ENCODE peak calls at places on chromosomes 5 and 9, in six cellular contexts. D, W, I, V, Y and Q are unnamed samples.

GRCh38 chr9:2662496-2662895 is 40.9 kb downstream of the VLDLR start:
- DNase-seq in D (no peak), W (no peak), I (no peak), V (no peak), Y (no peak), Q (no peak)

GRCh38 chr5:33282696-33283095 is 158.1 kb upstream of the TARS1 start:
- DNase-seq in D (no peak), W (no peak), I (no peak), V (no peak), Y (no peak), Q (no peak)

GRCh38 chr5:154478224-154478565 is at the start of gene HAND1:
- DNase-seq in D (peak), W (no peak), I (no peak), V (peak), Y (no peak), Q (no peak)

GRCh38 chr5:41057231-41057630 is 13.9 kb downstream of the MROH2B start:
- DNase-seq in D (no peak), W (no peak), I (no peak), V (no peak), Y (no peak), Q (no peak)

GRCh38 chr9:131116281-131117101 is 8.9 kb upstream of the NUP214 start:
- DNase-seq in D (no peak), W (peak), I (no peak), V (no peak), Y (no peak), Q (no peak)

GRCh38 chr9:118594428-118594827 is 774.8 kb downstream of the BRINP1 start:
- DNase-seq in D (no peak), W (no peak), I (no peak), V (no peak), Y (no peak), Q (no peak)

GRCh38 chr9:31119882-31120481 is 1264.5 kb upstream of the ACO1 start:
- DNase-seq in D (peak), W (no peak), I (no peak), V (no peak), Y (peak), Q (no peak)

GRCh38 chr5:33843579-33843978 is 48.2 kb downstream of the ADAMTS12 start:
- DNase-seq in D (peak), W (no peak), I (no peak), V (no peak), Y (no peak), Q (no peak)

GRCh38 chr5:181243020-181243520 is 636 bp downstream of the RACK1 start:
- DNase-seq in D (no peak), W (no peak), I (no peak), V (no peak), Y (peak), Q (no peak)

GRCh38 chr9:135479469-135480052 is at the start of gene PPP1R26:
- DNase-seq in D (no peak), W (no peak), I (no peak), V (no peak), Y (no peak), Q (no peak)

GRCh38 chr5:80654054-80654390 is 430 bp upstream of the MSH3 start:
- DNase-seq in D (no peak), W (no peak), I (peak), V (peak), Y (peak), Q (no peak)

GRCh38 chr5:170745481-170746061 is 38.0 kb upstream of the GABRP start:
- DNase-seq in D (no peak), W (peak), I (no peak), V (no peak), Y (no peak), Q (no peak)

GRCh38 chr9:128254855-128255759 is 20.7 kb downstream of the GOLGA2 start:
- DNase-seq in D (no peak), W (no peak), I (no peak), V (peak), Y (peak), Q (no peak)

GRCh38 chr9:92763721-92764380 is 782 bp downstream of the BICD2 start:
- DNase-seq in D (no peak), W (no peak), I (no peak), V (no peak), Y (peak), Q (no peak)

GRCh38 chr9:124513374-124513994 is 6.3 kb upstream of the NR5A1 start:
- DNase-seq in D (no peak), W (no peak), I (no peak), V (no peak), Y (no peak), Q (no peak)

GRCh38 chr9:127224883-127225739 is 39.5 kb upstream of the GARNL3 start:
- DNase-seq in D (peak), W (peak), I (peak), V (peak), Y (peak), Q (no peak)

GRCh38 chr5:31442253-31442820 is 89.6 kb downstream of the DROSHA start:
- DNase-seq in D (no peak), W (no peak), I (no peak), V (no peak), Y (no peak), Q (peak)

GRCh38 chr9:134325813-134326753 is at the start of gene RXRA:
- DNase-seq in D (peak), W (no peak), I (no peak), V (peak), Y (peak), Q (peak)

GRCh38 chr9:2210201-2210600 is 195.1 kb downstream of the SMARCA2 start:
- DNase-seq in D (peak), W (no peak), I (no peak), V (no peak), Y (no peak), Q (no peak)

GRCh38 chr5:56680731-56681130 is 134.6 kb upstream of the MAP3K1 start:
- DNase-seq in D (no peak), W (no peak), I (no peak), V (no peak), Y (no peak), Q (no peak)

GRCh38 chr5:10366310-10367297 is 13.1 kb downstream of the MARCHF6 start:
- DNase-seq in D (peak), W (no peak), I (no peak), V (no peak), Y (no peak), Q (peak)

GRCh38 chr5:15243301-15244020 is 256.5 kb upstream of the FBXL7 start:
- DNase-seq in D (no peak), W (no peak), I (no peak), V (no peak), Y (no peak), Q (no peak)

GRCh38 chr5:157543825-157544622 is 31.6 kb downstream of the ADAM19 start:
- DNase-seq in D (no peak), W (no peak), I (no peak), V (no peak), Y (no peak), Q (peak)
- H3K4me3 ChIP-seq in D (no peak), W (no peak), I (peak), V (no peak), Y (no peak), Q (no peak)

DNA sequence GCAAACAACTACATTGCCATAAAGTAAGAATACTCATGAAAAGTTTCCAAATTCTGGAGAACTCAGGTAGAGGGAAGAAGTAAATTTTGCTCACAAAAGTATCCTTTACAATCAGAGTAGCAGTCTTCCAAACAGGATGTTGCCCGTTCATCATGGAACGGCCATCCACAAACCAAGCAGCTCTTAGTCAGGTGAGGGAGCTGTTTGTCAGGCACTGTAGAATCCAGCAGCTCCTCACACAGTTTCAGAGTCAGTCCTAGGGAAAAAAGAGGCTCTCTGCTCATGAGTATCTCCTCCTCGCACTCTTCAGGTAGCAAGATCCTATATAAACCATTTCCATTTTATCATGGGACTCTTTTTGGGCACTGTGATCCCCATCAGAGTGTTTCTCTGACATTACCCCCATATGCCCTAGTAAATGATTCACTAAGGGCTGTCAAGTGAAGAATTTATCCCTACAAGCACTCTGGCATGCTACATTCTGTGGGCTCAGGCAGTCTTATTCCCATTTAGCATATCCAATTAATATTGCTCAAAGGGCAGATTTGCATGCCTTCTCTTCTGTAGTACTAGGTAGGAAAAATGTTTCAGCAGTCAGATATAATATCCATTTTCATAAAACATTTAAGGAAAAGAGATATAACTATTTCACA is 97.9 kb downstream of the WDR41 start:
- DNase-seq in D (no peak), W (no peak), I (no peak), V (no peak), Y (no peak), Q (no peak)
- TF ChIP-seq CTCF in D (no peak), W (no peak), I (no peak), V (no peak), Y (no peak), Q (no peak)

GRCh38 chr5:148829734-148830133 is 3.3 kb downstream of the ADRB2 start:
- DNase-seq in D (peak), W (no peak), I (no peak), V (no peak), Y (no peak), Q (no peak)

GRCh38 chr5:148828461-148829247 is 2.2 kb downstream of the ADRB2 start:
- DNase-seq in D (peak), W (no peak), I (no peak), V (no peak), Y (peak), Q (no peak)

GRCh38 chr5:148829248-148829594 is 2.8 kb downstream of the ADRB2 start:
- DNase-seq in D (no peak), W (no peak), I (no peak), V (no peak), Y (no peak), Q (no peak)

GRCh38 chr5:148826082-148826971 is at the start of gene ADRB2:
- DNase-seq in D (peak), W (peak), I (peak), V (peak), Y (peak), Q (peak)

DNA sequence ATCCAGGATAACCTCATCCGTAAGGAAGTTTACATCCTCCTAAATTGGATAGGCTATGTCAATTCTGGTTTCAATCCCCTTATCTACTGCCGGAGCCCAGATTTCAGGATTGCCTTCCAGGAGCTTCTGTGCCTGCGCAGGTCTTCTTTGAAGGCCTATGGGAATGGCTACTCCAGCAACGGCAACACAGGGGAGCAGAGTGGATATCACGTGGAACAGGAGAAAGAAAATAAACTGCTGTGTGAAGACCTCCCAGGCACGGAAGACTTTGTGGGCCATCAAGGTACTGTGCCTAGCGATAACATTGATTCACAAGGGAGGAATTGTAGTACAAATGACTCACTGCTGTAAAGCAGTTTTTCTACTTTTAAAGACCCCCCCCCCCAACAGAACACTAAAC is 1.3 kb downstream of the ADRB2 start:
- DNase-seq in D (peak), W (no peak), I (no peak), V (no peak), Y (peak), Q (no peak)
- H3K4me3 ChIP-seq in D (peak), W (peak), I (peak), V (peak), Y (peak), Q (peak)

GRCh38 chr5:14144586-14145355 is 1.6 kb downstream of the TRIO start:
- DNase-seq in D (peak), W (peak), I (peak), V (peak), Y (peak), Q (peak)
- TF ChIP-seq CTCF in D (no peak), W (peak), I (no peak), V (no peak), Y (no peak), Q (no peak)

GRCh38 chr5:35851282-35851681 is 5.4 kb upstream of the IL7R start:
- DNase-seq in D (no peak), W (no peak), I (no peak), V (no peak), Y (no peak), Q (no peak)

GRCh38 chr5:35852084-35852734 is 4.5 kb upstream of the IL7R start:
- DNase-seq in D (no peak), W (no peak), I (no peak), V (no peak), Y (no peak), Q (no peak)

GRCh38 chr5:35855221-35855620 is 1.5 kb upstream of the IL7R start:
- DNase-seq in D (no peak), W (no peak), I (no peak), V (no peak), Y (no peak), Q (no peak)

GRCh38 chr5:35854248-35854647 is 2.4 kb upstream of the IL7R start:
- DNase-seq in D (no peak), W (no peak), I (no peak), V (no peak), Y (no peak), Q (no peak)

DNA sequence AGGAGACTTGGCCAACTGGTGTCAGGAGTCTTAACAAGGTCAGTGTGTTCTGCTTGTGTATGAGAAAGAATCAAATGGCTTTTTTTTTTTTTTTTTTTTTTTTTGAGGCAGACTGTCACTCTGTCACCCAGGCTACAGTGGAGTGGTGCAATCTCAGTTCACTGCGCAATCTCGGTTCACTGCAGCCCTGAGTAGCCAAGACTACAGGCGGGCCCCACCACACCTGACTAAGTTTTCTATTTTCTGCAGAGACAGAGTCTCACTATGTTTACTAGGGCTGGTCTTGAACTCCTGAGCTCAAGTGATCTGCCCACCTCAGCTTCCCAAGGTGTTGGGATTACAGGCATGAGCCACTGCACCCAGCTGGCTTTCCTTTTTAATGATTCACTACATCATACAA is 3.0 kb upstream of the IL7R start:
- DNase-seq in D (no peak), W (no peak), I (no peak), V (no peak), Y (no peak), Q (no peak)
- H3K4me3 ChIP-seq in D (no peak), W (no peak), I (no peak), V (no peak), Y (no peak), Q (no peak)

GRCh38 chr5:92470770-92471169 is 1087.7 kb upstream of the ARRDC3 start:
- DNase-seq in D (no peak), W (no peak), I (no peak), V (no peak), Y (no peak), Q (no peak)
- TF ChIP-seq CTCF in D (no peak), W (no peak), I (no peak), V (no peak), Y (peak), Q (no peak)

GRCh38 chr5:74378464-74378863 is 262.1 kb downstream of the ENC1 start:
- DNase-seq in D (peak), W (no peak), I (peak), V (no peak), Y (no peak), Q (no peak)

GRCh38 chr5:74376187-74376586 is 264.3 kb downstream of the ENC1 start:
- DNase-seq in D (no peak), W (no peak), I (no peak), V (no peak), Y (peak), Q (no peak)

GRCh38 chr5:74382115-74382514 is 258.4 kb downstream of the ENC1 start:
- DNase-seq in D (no peak), W (no peak), I (peak), V (no peak), Y (no peak), Q (no peak)

GRCh38 chr5:74382864-74383618 is 257.5 kb downstream of the ENC1 start:
- DNase-seq in D (peak), W (peak), I (no peak), V (no peak), Y (peak), Q (no peak)

GRCh38 chr5:74380193-74380592 is 260.3 kb downstream of the ENC1 start:
- DNase-seq in D (no peak), W (no peak), I (peak), V (no peak), Y (no peak), Q (peak)
- H3K4me3 ChIP-seq in D (no peak), W (no peak), I (no peak), V (no peak), Y (no peak), Q (no peak)

GRCh38 chr9:137095664-137096517 is 9.1 kb downstream of the MAN1B1 start:
- DNase-seq in D (no peak), W (no peak), I (no peak), V (no peak), Y (peak), Q (no peak)
- TF ChIP-seq CTCF in D (peak), W (peak), I (no peak), V (no peak), Y (peak), Q (no peak)